ENCODE peak calls at places on chromosomes 4 and X, in nine cellular contexts. One of them, this sample, is unnamed.

GRCh38 chr4:29717658-29718057 is 1002.5 kb upstream of the PCDH7 start:
- DNase-seq in epithelial cell of proximal tubule: no peak
- DNase-seq in choroid plexus epithelial cell: no peak
- DNase-seq in fibroblast of pulmonary artery: no peak
- DNase-seq in RWPE1: no peak
- DNase-seq in GM13977: no peak
- DNase-seq in natural killer cell: no peak
- DNase-seq in astrocyte of the cerebellum: no peak
- DNase-seq in mesothelial cell of epicardium: no peak
- DNase-seq in this sample: no peak

GRCh38 chr4:41212221-41213203 is 1.8 kb downstream of the APBB2 start:
- DNase-seq in epithelial cell of proximal tubule: no peak
- DNase-seq in choroid plexus epithelial cell: peak
- DNase-seq in fibroblast of pulmonary artery: peak
- DNase-seq in RWPE1: peak
- DNase-seq in GM13977: peak
- DNase-seq in natural killer cell: no peak
- DNase-seq in astrocyte of the cerebellum: no peak
- DNase-seq in mesothelial cell of epicardium: no peak
- DNase-seq in this sample: no peak

GRCh38 chrX:25175743-25176142 is 160.0 kb upstream of the ARX start:
- DNase-seq in epithelial cell of proximal tubule: no peak
- DNase-seq in choroid plexus epithelial cell: no peak
- DNase-seq in fibroblast of pulmonary artery: no peak
- DNase-seq in RWPE1: no peak
- DNase-seq in GM13977: no peak
- DNase-seq in natural killer cell: no peak
- DNase-seq in astrocyte of the cerebellum: no peak
- DNase-seq in mesothelial cell of epicardium: no peak
- DNase-seq in this sample: no peak

GRCh38 chrX:68183612-68184214 is 249.6 kb downstream of the OPHN1 start:
- DNase-seq in epithelial cell of proximal tubule: no peak
- DNase-seq in choroid plexus epithelial cell: peak
- DNase-seq in fibroblast of pulmonary artery: peak
- DNase-seq in RWPE1: peak
- DNase-seq in GM13977: no peak
- DNase-seq in natural killer cell: no peak
- DNase-seq in astrocyte of the cerebellum: peak
- DNase-seq in mesothelial cell of epicardium: no peak
- DNase-seq in this sample: no peak

GRCh38 chrX:24963823-24964222 is 51.9 kb downstream of the ARX start:
- DNase-seq in epithelial cell of proximal tubule: no peak
- DNase-seq in choroid plexus epithelial cell: peak
- DNase-seq in fibroblast of pulmonary artery: no peak
- DNase-seq in RWPE1: no peak
- DNase-seq in GM13977: no peak
- DNase-seq in natural killer cell: no peak
- DNase-seq in astrocyte of the cerebellum: no peak
- DNase-seq in mesothelial cell of epicardium: no peak
- DNase-seq in this sample: no peak

GRCh38 chrX:134670241-134670811 is 12.1 kb upstream of the PLAC1 start:
- DNase-seq in epithelial cell of proximal tubule: peak
- DNase-seq in choroid plexus epithelial cell: peak
- DNase-seq in fibroblast of pulmonary artery: peak
- DNase-seq in RWPE1: peak
- DNase-seq in GM13977: no peak
- DNase-seq in natural killer cell: no peak
- DNase-seq in astrocyte of the cerebellum: no peak
- DNase-seq in mesothelial cell of epicardium: no peak
- DNase-seq in this sample: no peak

GRCh38 chr4:139126898-139127297 is 50.1 kb downstream of the ELF2 start:
- DNase-seq in epithelial cell of proximal tubule: no peak
- DNase-seq in choroid plexus epithelial cell: no peak
- DNase-seq in fibroblast of pulmonary artery: no peak
- DNase-seq in RWPE1: no peak
- DNase-seq in GM13977: no peak
- DNase-seq in natural killer cell: no peak
- DNase-seq in astrocyte of the cerebellum: no peak
- DNase-seq in mesothelial cell of epicardium: no peak
- DNase-seq in this sample: no peak

GRCh38 chr4:16278178-16278577 is 51.9 kb upstream of the TAPT1 start:
- DNase-seq in epithelial cell of proximal tubule: no peak
- DNase-seq in choroid plexus epithelial cell: no peak
- DNase-seq in fibroblast of pulmonary artery: no peak
- DNase-seq in RWPE1: no peak
- DNase-seq in GM13977: no peak
- DNase-seq in natural killer cell: no peak
- DNase-seq in astrocyte of the cerebellum: no peak
- DNase-seq in mesothelial cell of epicardium: no peak
- DNase-seq in this sample: no peak

GRCh38 chr4:6241062-6241845 is 28.4 kb upstream of the WFS1 start:
- DNase-seq in epithelial cell of proximal tubule: no peak
- DNase-seq in choroid plexus epithelial cell: no peak
- DNase-seq in fibroblast of pulmonary artery: no peak
- DNase-seq in RWPE1: no peak
- DNase-seq in GM13977: no peak
- DNase-seq in natural killer cell: no peak
- DNase-seq in astrocyte of the cerebellum: no peak
- DNase-seq in mesothelial cell of epicardium: no peak
- DNase-seq in this sample: no peak

GRCh38 chrX:43357741-43358140 is 298.4 kb upstream of the MAOA start:
- DNase-seq in epithelial cell of proximal tubule: no peak
- DNase-seq in choroid plexus epithelial cell: no peak
- DNase-seq in fibroblast of pulmonary artery: no peak
- DNase-seq in RWPE1: no peak
- DNase-seq in GM13977: no peak
- DNase-seq in natural killer cell: no peak
- DNase-seq in astrocyte of the cerebellum: peak
- DNase-seq in mesothelial cell of epicardium: no peak
- DNase-seq in this sample: no peak

DNA sequence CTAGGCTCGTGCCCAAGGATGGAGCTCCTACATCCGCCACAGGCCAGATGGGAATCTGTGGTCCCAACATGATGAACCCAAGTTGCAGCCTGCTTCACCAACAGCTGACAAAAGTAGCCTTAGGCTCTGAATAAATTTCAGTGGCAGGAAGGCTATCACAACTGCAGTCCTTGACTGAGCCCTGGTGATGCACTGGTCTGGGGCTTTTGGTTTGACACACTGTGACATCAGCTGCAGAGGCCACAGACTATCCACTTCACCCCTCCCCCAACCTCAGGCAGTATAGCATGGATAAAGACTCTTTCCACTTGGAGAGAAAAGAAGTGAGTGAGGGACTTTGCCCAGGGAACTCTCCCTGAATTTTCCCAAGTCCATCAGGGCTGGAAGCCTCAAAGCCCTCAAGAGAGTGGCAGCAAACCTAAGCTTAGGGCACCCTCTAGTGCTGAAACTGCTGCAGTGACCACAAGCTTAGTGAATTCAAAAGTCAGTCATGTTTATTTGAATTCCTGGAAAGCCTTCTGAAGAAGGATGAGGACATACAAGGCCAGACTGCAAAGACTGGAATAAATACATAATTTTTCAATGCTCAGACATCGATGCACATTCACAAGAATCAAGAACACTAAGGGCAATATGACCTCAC is 135.0 kb upstream of the TENT5D start:
- DNase-seq in epithelial cell of proximal tubule: peak
- DNase-seq in choroid plexus epithelial cell: no peak
- DNase-seq in fibroblast of pulmonary artery: peak
- DNase-seq in RWPE1: no peak
- DNase-seq in GM13977: peak
- DNase-seq in natural killer cell: no peak
- DNase-seq in astrocyte of the cerebellum: no peak
- DNase-seq in mesothelial cell of epicardium: no peak
- DNase-seq in this sample: peak
- TF ChIP-seq CTCF in epithelial cell of proximal tubule: peak
- TF ChIP-seq CTCF in choroid plexus epithelial cell: no peak
- TF ChIP-seq CTCF in fibroblast of pulmonary artery: peak
- TF ChIP-seq CTCF in RWPE1: no peak
- TF ChIP-seq CTCF in GM13977: peak
- TF ChIP-seq CTCF in natural killer cell: no peak
- TF ChIP-seq CTCF in astrocyte of the cerebellum: no peak
- TF ChIP-seq CTCF in mesothelial cell of epicardium: no peak
- TF ChIP-seq CTCF in this sample: peak

GRCh38 chr4:62133498-62133897 is 933.4 kb downstream of the ADGRL3 start:
- DNase-seq in epithelial cell of proximal tubule: no peak
- DNase-seq in choroid plexus epithelial cell: peak
- DNase-seq in fibroblast of pulmonary artery: peak
- DNase-seq in RWPE1: no peak
- DNase-seq in GM13977: no peak
- DNase-seq in natural killer cell: no peak
- DNase-seq in astrocyte of the cerebellum: no peak
- DNase-seq in mesothelial cell of epicardium: no peak
- DNase-seq in this sample: no peak
- TF ChIP-seq CTCF in epithelial cell of proximal tubule: no peak
- TF ChIP-seq CTCF in choroid plexus epithelial cell: no peak
- TF ChIP-seq CTCF in fibroblast of pulmonary artery: no peak
- TF ChIP-seq CTCF in RWPE1: no peak
- TF ChIP-seq CTCF in GM13977: no peak
- TF ChIP-seq CTCF in natural killer cell: no peak
- TF ChIP-seq CTCF in astrocyte of the cerebellum: no peak
- TF ChIP-seq CTCF in mesothelial cell of epicardium: no peak
- TF ChIP-seq CTCF in this sample: no peak

GRCh38 chr4:143339497-143339896 is 2.8 kb downstream of the GAB1 start:
- DNase-seq in epithelial cell of proximal tubule: no peak
- DNase-seq in choroid plexus epithelial cell: no peak
- DNase-seq in fibroblast of pulmonary artery: no peak
- DNase-seq in RWPE1: no peak
- DNase-seq in GM13977: no peak
- DNase-seq in natural killer cell: no peak
- DNase-seq in astrocyte of the cerebellum: no peak
- DNase-seq in mesothelial cell of epicardium: no peak
- DNase-seq in this sample: no peak

GRCh38 chr4:143336828-143337599 is at the start of gene GAB1:
- DNase-seq in epithelial cell of proximal tubule: no peak
- DNase-seq in choroid plexus epithelial cell: peak
- DNase-seq in fibroblast of pulmonary artery: peak
- DNase-seq in RWPE1: peak
- DNase-seq in GM13977: peak
- DNase-seq in natural killer cell: peak
- DNase-seq in astrocyte of the cerebellum: peak
- DNase-seq in mesothelial cell of epicardium: peak
- DNase-seq in this sample: no peak

GRCh38 chr4:143338313-143338712 is 1.6 kb downstream of the GAB1 start:
- DNase-seq in epithelial cell of proximal tubule: no peak
- DNase-seq in choroid plexus epithelial cell: no peak
- DNase-seq in fibroblast of pulmonary artery: no peak
- DNase-seq in RWPE1: no peak
- DNase-seq in GM13977: no peak
- DNase-seq in natural killer cell: no peak
- DNase-seq in astrocyte of the cerebellum: no peak
- DNase-seq in mesothelial cell of epicardium: no peak
- DNase-seq in this sample: no peak

GRCh38 chr4:143335979-143336827 is 473 bp upstream of the GAB1 start:
- DNase-seq in epithelial cell of proximal tubule: no peak
- DNase-seq in choroid plexus epithelial cell: peak
- DNase-seq in fibroblast of pulmonary artery: peak
- DNase-seq in RWPE1: peak
- DNase-seq in GM13977: peak
- DNase-seq in natural killer cell: peak
- DNase-seq in astrocyte of the cerebellum: peak
- DNase-seq in mesothelial cell of epicardium: peak
- DNase-seq in this sample: no peak

GRCh38 chr4:143337600-143338287 is 1.1 kb downstream of the GAB1 start:
- DNase-seq in epithelial cell of proximal tubule: no peak
- DNase-seq in choroid plexus epithelial cell: peak
- DNase-seq in fibroblast of pulmonary artery: peak
- DNase-seq in RWPE1: no peak
- DNase-seq in GM13977: no peak
- DNase-seq in natural killer cell: no peak
- DNase-seq in astrocyte of the cerebellum: peak
- DNase-seq in mesothelial cell of epicardium: no peak
- DNase-seq in this sample: no peak
- TF ChIP-seq CTCF in epithelial cell of proximal tubule: no peak
- TF ChIP-seq CTCF in choroid plexus epithelial cell: peak
- TF ChIP-seq CTCF in fibroblast of pulmonary artery: no peak
- TF ChIP-seq CTCF in RWPE1: no peak
- TF ChIP-seq CTCF in GM13977: no peak
- TF ChIP-seq CTCF in natural killer cell: no peak
- TF ChIP-seq CTCF in astrocyte of the cerebellum: no peak
- TF ChIP-seq CTCF in mesothelial cell of epicardium: no peak
- TF ChIP-seq CTCF in this sample: no peak

GRCh38 chr4:158891256-158891655 is 122.4 kb downstream of the FNIP2 start:
- DNase-seq in epithelial cell of proximal tubule: no peak
- DNase-seq in choroid plexus epithelial cell: no peak
- DNase-seq in fibroblast of pulmonary artery: no peak
- DNase-seq in RWPE1: no peak
- DNase-seq in GM13977: no peak
- DNase-seq in natural killer cell: no peak
- DNase-seq in astrocyte of the cerebellum: no peak
- DNase-seq in mesothelial cell of epicardium: no peak
- DNase-seq in this sample: no peak

GRCh38 chr4:158890294-158890693 is 121.5 kb downstream of the FNIP2 start:
- DNase-seq in epithelial cell of proximal tubule: no peak
- DNase-seq in choroid plexus epithelial cell: no peak
- DNase-seq in fibroblast of pulmonary artery: no peak
- DNase-seq in RWPE1: no peak
- DNase-seq in GM13977: no peak
- DNase-seq in natural killer cell: no peak
- DNase-seq in astrocyte of the cerebellum: no peak
- DNase-seq in mesothelial cell of epicardium: no peak
- DNase-seq in this sample: no peak

GRCh38 chr4:158894826-158895225 is 126.0 kb downstream of the FNIP2 start:
- DNase-seq in epithelial cell of proximal tubule: no peak
- DNase-seq in choroid plexus epithelial cell: no peak
- DNase-seq in fibroblast of pulmonary artery: no peak
- DNase-seq in RWPE1: no peak
- DNase-seq in GM13977: no peak
- DNase-seq in natural killer cell: no peak
- DNase-seq in astrocyte of the cerebellum: no peak
- DNase-seq in mesothelial cell of epicardium: no peak
- DNase-seq in this sample: no peak

GRCh38 chr4:158896459-158897238 is 127.8 kb downstream of the FNIP2 start:
- DNase-seq in epithelial cell of proximal tubule: no peak
- DNase-seq in choroid plexus epithelial cell: peak
- DNase-seq in fibroblast of pulmonary artery: peak
- DNase-seq in RWPE1: no peak
- DNase-seq in GM13977: no peak
- DNase-seq in natural killer cell: peak
- DNase-seq in astrocyte of the cerebellum: no peak
- DNase-seq in mesothelial cell of epicardium: no peak
- DNase-seq in this sample: no peak

DNA sequence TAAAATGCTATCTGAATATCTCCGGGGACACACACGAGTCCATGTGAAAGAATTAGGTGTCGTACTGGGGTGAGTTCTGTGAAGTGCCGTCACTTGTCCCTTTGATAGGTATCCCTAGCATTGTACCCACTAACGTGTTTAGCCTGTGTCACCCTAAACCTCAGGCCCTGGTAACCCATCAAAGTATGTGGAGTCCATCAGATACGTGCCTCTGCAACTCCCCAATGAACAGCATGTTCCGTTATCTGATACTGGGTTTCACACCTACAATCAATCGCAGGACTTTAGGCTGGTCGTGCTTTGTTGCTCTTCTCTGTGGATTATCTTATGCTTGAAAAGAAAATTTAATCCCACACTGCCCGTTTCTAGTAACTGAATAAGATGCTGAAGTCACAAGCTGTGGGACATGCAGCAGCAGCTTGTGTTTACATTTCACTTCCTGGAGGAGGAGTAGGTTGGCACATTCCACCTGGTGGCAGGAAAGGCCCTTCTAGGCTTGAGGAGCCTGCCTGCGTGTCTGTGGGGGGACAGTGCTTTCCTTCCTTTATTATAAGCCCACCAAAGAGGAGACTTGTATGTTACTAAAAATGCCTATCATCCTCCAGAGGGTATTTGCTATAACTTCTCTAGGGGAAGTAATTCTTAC is 127.1 kb downstream of the FNIP2 start:
- DNase-seq in epithelial cell of proximal tubule: no peak
- DNase-seq in choroid plexus epithelial cell: peak
- DNase-seq in fibroblast of pulmonary artery: peak
- DNase-seq in RWPE1: peak
- DNase-seq in GM13977: no peak
- DNase-seq in natural killer cell: peak
- DNase-seq in astrocyte of the cerebellum: no peak
- DNase-seq in mesothelial cell of epicardium: no peak
- DNase-seq in this sample: no peak
- TF ChIP-seq CTCF in epithelial cell of proximal tubule: peak
- TF ChIP-seq CTCF in choroid plexus epithelial cell: peak
- TF ChIP-seq CTCF in fibroblast of pulmonary artery: peak
- TF ChIP-seq CTCF in RWPE1: no peak
- TF ChIP-seq CTCF in GM13977: no peak
- TF ChIP-seq CTCF in natural killer cell: no peak
- TF ChIP-seq CTCF in astrocyte of the cerebellum: no peak
- TF ChIP-seq CTCF in mesothelial cell of epicardium: no peak
- TF ChIP-seq CTCF in this sample: no peak

This sample was measured in AG09309.